ENCODE peak calls at places on chromosome 12, in seven cellular contexts. I, P, J, C, M, B and U are unnamed samples.

GRCh38 chr12:59548930-59549329 is 46.9 kb upstream of the SLC16A7 start:
- DNase-seq in C (no peak), B (no peak), P (peak), M (no peak), I (no peak), J (peak), U (no peak)

GRCh38 chr12:106247731-106248176 is at the start of gene CKAP4:
- DNase-seq in I (no peak), P (peak), M (no peak), B (peak), J (peak), C (peak), U (peak)

GRCh38 chr12:107610030-107610859 is 75.4 kb upstream of the PWP1 start:
- DNase-seq in C (no peak), P (peak), B (peak), I (peak), J (peak), M (peak), U (peak)

GRCh38 chr12:104630230-104630670 is 173.5 kb downstream of the CHST11 start:
- DNase-seq in M (no peak), B (no peak), J (no peak), C (no peak), I (no peak), P (no peak), U (no peak)

GRCh38 chr12:31728289-31728916 is 418 bp downstream of the AMN1 start:
- DNase-seq in B (no peak), M (no peak), I (no peak), C (no peak), P (peak), J (no peak), U (peak)

GRCh38 chr12:91180162-91180561 is 2.5 kb downstream of the DCN start:
- DNase-seq in M (no peak), P (no peak), I (no peak), C (no peak), J (no peak), B (no peak), U (no peak)

GRCh38 chr12:9707864-9708808 is 24.8 kb downstream of the CLECL1 start:
- DNase-seq in J (peak), C (peak), I (peak), B (peak), M (peak), P (peak), U (peak)

GRCh38 chr12:46803517-46803916 is 22.3 kb downstream of the SLC38A4 start:
- DNase-seq in P (no peak), C (no peak), B (no peak), J (no peak), M (no peak), I (no peak), U (no peak)

GRCh38 chr12:124347805-124348658 is 53.1 kb downstream of the RFLNA start:
- DNase-seq in J (no peak), M (no peak), I (no peak), B (no peak), P (peak), C (peak), U (no peak)

GRCh38 chr12:67355428-67356385 is 86.5 kb downstream of the CAND1 start:
- DNase-seq in C (no peak), M (peak), J (peak), B (peak), I (no peak), P (peak), U (peak)

GRCh38 chr12:77751939-77752338 is 78.8 kb upstream of the NAV3 start:
- DNase-seq in C (no peak), I (no peak), M (no peak), B (peak), J (peak), P (no peak), U (no peak)

GRCh38 chr12:79444089-79444488 is 246.7 kb downstream of the PAWR start:
- DNase-seq in P (no peak), M (no peak), I (no peak), B (peak), J (peak), C (no peak), U (peak)

GRCh38 chr12:52139579-52140062 is 52.2 kb downstream of the KRT80 start:
- DNase-seq in J (peak), P (peak), M (no peak), B (no peak), C (no peak), I (no peak), U (peak)

GRCh38 chr12:99983721-99984258 is 946 bp downstream of the ANKS1B start:
- DNase-seq in B (peak), I (no peak), J (no peak), M (no peak), C (no peak), P (peak), U (no peak)

GRCh38 chr12:45878630-45879255 is 111.6 kb downstream of the SCAF11 start:
- DNase-seq in C (peak), B (peak), M (no peak), P (no peak), J (peak), I (no peak), U (peak)

GRCh38 chr12:124550123-124551089 is 17.0 kb downstream of the NCOR2 start:
- DNase-seq in B (no peak), J (peak), I (no peak), P (no peak), C (no peak), M (no peak), U (peak)

GRCh38 chr12:112018571-112019237 is 5.5 kb downstream of the ERP29 start:
- DNase-seq in I (no peak), B (peak), C (no peak), J (peak), M (peak), P (no peak), U (peak)

GRCh38 chr12:24778486-24779304 is 170.2 kb downstream of the BCAT1 start:
- DNase-seq in J (peak), P (no peak), M (peak), B (peak), C (no peak), I (no peak), U (peak)

DNA sequence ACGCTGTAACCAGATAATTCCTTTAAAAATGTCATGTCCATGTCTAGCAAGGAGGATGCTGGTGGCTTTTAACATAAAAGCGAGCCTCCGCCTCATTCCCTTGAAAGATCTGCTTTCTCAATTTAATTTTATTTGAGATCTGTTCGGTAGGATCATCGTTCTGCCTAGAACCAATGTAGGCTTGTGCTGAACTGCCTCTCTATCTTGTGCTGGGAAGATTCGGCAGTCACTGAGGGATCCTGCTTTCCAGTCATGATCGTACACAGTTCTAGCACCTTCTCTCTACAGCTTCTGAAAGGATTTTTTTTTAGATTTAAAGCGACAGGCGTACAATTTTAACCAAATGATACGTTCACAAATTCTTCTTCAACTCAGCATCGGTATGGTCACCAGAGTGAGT is 54.3 kb downstream of the PEBP1 start:
- DNase-seq in B (peak), M (no peak), P (no peak), C (no peak), J (no peak), I (no peak), U (no peak)
- H3K4me3 ChIP-seq in B (peak), M (peak), P (no peak), C (no peak), J (no peak), I (peak), U (no peak)

GRCh38 chr12:122813310-122813713 is 21.9 kb upstream of the HIP1R start:
- DNase-seq in J (no peak), C (no peak), P (no peak), I (no peak), B (no peak), M (no peak), U (no peak)
- H3K4me3 ChIP-seq in J (no peak), C (no peak), P (no peak), I (no peak), B (no peak), M (no peak), U (no peak)

GRCh38 chr12:116474899-116475298 is 84.3 kb upstream of the MAP1LC3B2 start:
- DNase-seq in M (no peak), P (no peak), J (no peak), I (no peak), C (no peak), B (no peak), U (no peak)
- H3K4me3 ChIP-seq in M (no peak), P (no peak), J (no peak), I (no peak), C (no peak), B (no peak), U (no peak)

GRCh38 chr12:21642707-21643389 is 14.8 kb downstream of the LDHB start:
- DNase-seq in B (peak), P (no peak), M (no peak), J (no peak), C (no peak), I (no peak), U (peak)

GRCh38 chr12:21648378-21648777 is 9.3 kb downstream of the LDHB start:
- DNase-seq in P (no peak), M (no peak), B (no peak), I (no peak), J (no peak), C (no peak), U (no peak)

GRCh38 chr12:21647179-21647578 is 10.5 kb downstream of the LDHB start:
- DNase-seq in P (no peak), B (no peak), C (no peak), I (no peak), M (no peak), J (no peak), U (no peak)

GRCh38 chr12:21644516-21644915 is 13.1 kb downstream of the LDHB start:
- DNase-seq in I (no peak), B (no peak), M (no peak), C (no peak), P (no peak), J (no peak), U (peak)

GRCh38 chr12:21643758-21644157 is 13.9 kb downstream of the LDHB start:
- DNase-seq in B (peak), P (no peak), J (no peak), C (no peak), I (no peak), M (no peak), U (no peak)
- H3K4me3 ChIP-seq in B (no peak), P (no peak), J (no peak), C (no peak), I (no peak), M (no peak), U (no peak)

DNA sequence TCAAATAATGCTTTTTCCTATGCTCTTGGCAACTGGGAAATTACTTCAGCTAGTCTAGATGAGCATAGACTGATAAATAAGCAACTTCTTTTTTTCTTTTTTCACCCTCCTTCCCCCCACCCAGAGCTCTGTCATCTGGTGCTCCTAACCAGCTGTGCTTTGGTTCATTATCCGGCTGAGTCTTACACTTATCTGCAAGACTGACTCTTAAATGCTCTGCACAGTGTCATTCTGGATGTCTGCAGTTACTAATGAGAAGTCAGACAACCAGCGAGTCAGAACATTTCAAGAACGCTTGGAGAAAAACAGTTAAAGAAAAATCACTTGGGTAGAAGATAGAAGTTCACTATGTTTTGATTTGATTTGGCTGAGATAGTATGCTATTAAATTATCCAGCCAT is 328.8 kb upstream of the PRICKLE1 start:
- DNase-seq in J (no peak), P (no peak), B (no peak), C (no peak), M (no peak), I (no peak), U (no peak)
- H3K4me3 ChIP-seq in J (no peak), P (no peak), B (no peak), C (no peak), M (no peak), I (no peak), U (no peak)

DNA sequence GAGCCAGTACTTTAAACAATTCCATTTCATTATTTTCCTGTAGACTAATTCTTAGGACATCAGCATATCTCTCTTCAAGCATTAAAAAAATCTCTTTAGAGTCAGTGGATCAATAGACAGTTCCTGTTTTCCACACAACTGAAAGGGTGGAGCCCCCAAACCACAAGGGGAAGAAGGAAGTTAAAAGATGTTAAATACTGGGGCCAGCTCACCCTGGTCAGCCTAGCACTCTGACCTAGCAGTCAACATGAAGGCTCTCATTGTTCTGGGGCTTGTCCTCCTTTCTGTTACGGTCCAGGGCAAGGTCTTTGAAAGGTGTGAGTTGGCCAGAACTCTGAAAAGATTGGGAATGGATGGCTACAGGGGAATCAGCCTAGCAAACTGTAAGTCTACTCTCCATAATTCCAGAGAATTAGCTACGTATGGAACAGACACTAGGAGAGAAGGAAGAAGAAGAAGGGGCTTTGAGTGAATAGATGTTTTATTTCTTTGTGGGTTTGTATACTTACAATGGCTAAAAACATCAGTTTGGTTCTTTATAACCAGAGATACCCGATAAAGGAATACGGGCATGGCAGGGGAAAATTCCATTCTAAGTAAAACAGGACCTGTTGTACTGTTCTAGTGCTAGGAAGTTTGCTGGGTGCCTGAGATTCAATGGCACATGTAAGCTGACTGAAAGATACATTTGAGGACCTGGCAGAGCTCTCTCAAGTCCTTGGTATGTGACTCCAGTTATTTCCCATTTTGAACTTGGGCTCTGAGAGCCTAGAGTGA is at the start of gene LYZ:
- DNase-seq in I (no peak), M (no peak), B (no peak), J (no peak), C (no peak), P (no peak), U (no peak)
- H3K4me3 ChIP-seq in I (no peak), M (no peak), B (no peak), J (no peak), C (no peak), P (no peak), U (no peak)

GRCh38 chr12:49133014-49133413 is 1.8 kb upstream of the TUBA1B start:
- DNase-seq in I (no peak), C (no peak), J (no peak), B (no peak), M (no peak), P (no peak), U (no peak)
- H3K4me3 ChIP-seq in I (no peak), C (no peak), J (peak), B (peak), M (peak), P (no peak), U (no peak)